ENCODE peak calls at places on chromosomes 13 and 19, in nine cellular contexts. R, M, A, B, T, G, D, W and E are unnamed samples.

GRCh38 chr19:51026554-51026831 is at the start of gene KLK11:
- DNase-seq in D (no peak), B (no peak), A (no peak), M (no peak), T (no peak), G (no peak), R (no peak), W (no peak), E (no peak)

GRCh38 chr13:30193279-30194234 is 113.8 kb downstream of the KATNAL1 start:
- DNase-seq in R (no peak), B (no peak), T (no peak), D (no peak), M (no peak), A (no peak), W (no peak), G (no peak), E (no peak)

GRCh38 chr19:43446746-43447489 is 18.5 kb downstream of the LYPD3 start:
- DNase-seq in R (peak; percentile 17), T (peak; percentile 83), W (no peak), B (peak; percentile 61), G (no peak), M (no peak), A (peak; percentile 72), D (peak; percentile 39), E (peak; percentile 79)

GRCh38 chr19:42122691-42123607 is 9.3 kb downstream of the POU2F2 start:
- DNase-seq in W (no peak), R (no peak), B (no peak), A (peak; percentile 33), D (no peak), G (no peak), M (no peak), T (no peak), E (no peak)

GRCh38 chr19:50263176-50263575 is 59.8 kb downstream of the MYH14 start:
- DNase-seq in R (no peak), G (no peak), M (no peak), A (no peak), B (no peak), W (no peak), T (no peak), D (no peak), E (no peak)

GRCh38 chr19:33040994-33041827 is 23.5 kb downstream of the RHPN2 start:
- DNase-seq in A (no peak), D (no peak), R (no peak), T (peak; percentile 70), B (no peak), G (no peak), W (no peak), M (no peak), E (peak; percentile 94)

GRCh38 chr19:4633140-4633967 is 6.0 kb upstream of the TNFAIP8L1 start:
- DNase-seq in D (no peak), A (peak; percentile 26), W (peak; percentile 63), T (peak; percentile 55), G (peak; percentile 53), M (peak; percentile 57), B (no peak), R (peak; percentile 76), E (peak; percentile 69)

GRCh38 chr13:99893567-99893966 is 78.0 kb downstream of the ZIC5 start:
- DNase-seq in G (no peak), B (no peak), M (no peak), T (no peak), R (no peak), W (no peak), D (no peak), A (no peak), E (no peak)

GRCh38 chr13:24718192-24718965 is 38.2 kb downstream of the ATP12A start:
- DNase-seq in G (no peak), R (no peak), D (no peak), M (no peak), A (no peak), T (no peak), B (no peak), W (no peak), E (no peak)

GRCh38 chr13:48654511-48654910 is 782 bp downstream of the CYSLTR2 start:
- DNase-seq in M (no peak), B (no peak), W (no peak), A (no peak), D (no peak), R (no peak), G (no peak), T (no peak), E (no peak)

GRCh38 chr13:86087241-86087640 is 288.0 kb upstream of the SLITRK6 start:
- DNase-seq in T (no peak), A (no peak), R (no peak), M (no peak), G (no peak), W (peak; percentile 16), D (no peak), B (no peak), E (no peak)

GRCh38 chr13:111115051-111115840 is at the start of gene ARHGEF7:
- DNase-seq in T (no peak), W (no peak), A (no peak), G (no peak), D (no peak), M (no peak), R (no peak), B (no peak), E (no peak)

GRCh38 chr19:8392017-8392591 is 1.9 kb downstream of the RAB11B start:
- DNase-seq in M (no peak), W (no peak), T (no peak), G (no peak), D (no peak), R (no peak), A (no peak), B (no peak), E (no peak)

GRCh38 chr19:1410136-1410786 is 2.9 kb downstream of the DAZAP1 start:
- DNase-seq in D (no peak), A (no peak), T (no peak), M (no peak), B (no peak), R (no peak), G (no peak), W (no peak), E (no peak)

GRCh38 chr19:12202250-12202649 is 39.4 kb downstream of the ZNF136 start:
- DNase-seq in T (no peak), D (no peak), W (no peak), R (no peak), A (peak; percentile 38), G (no peak), B (no peak), M (no peak), E (no peak)

GRCh38 chr19:46818812-46819211 is 30.4 kb upstream of the SLC1A5 start:
- DNase-seq in B (no peak), G (no peak), M (no peak), R (no peak), D (no peak), W (no peak), A (no peak), T (no peak), E (no peak)

GRCh38 chr13:77533875-77534788 is 1.4 kb upstream of the SCEL start:
- DNase-seq in D (no peak), G (no peak), T (no peak), R (no peak), B (no peak), M (no peak), W (no peak), A (no peak), E (no peak)

GRCh38 chr19:16566161-16566560 is 6.1 kb downstream of the SLC35E1 start:
- DNase-seq in R (peak; percentile 86), A (peak; percentile 79), B (no peak), T (peak; percentile 80), G (no peak), D (no peak), W (no peak), M (no peak), E (no peak)

GRCh38 chr19:18373892-18374629 is 11.9 kb upstream of the GDF15 start:
- DNase-seq in G (peak; percentile 96), T (peak; percentile 97), R (peak; percentile 79), W (peak; percentile 86), M (peak; percentile 96), B (peak; percentile 55), D (peak; percentile 82), A (no peak), E (peak; percentile 67)

GRCh38 chr13:56351041-56351440 is 789.7 kb upstream of the PRR20A start:
- DNase-seq in D (no peak), T (no peak), B (no peak), M (no peak), A (no peak), G (no peak), W (no peak), R (no peak), E (no peak)

GRCh38 chr19:15195987-15196682 is 4.7 kb downstream of the NOTCH3 start:
- DNase-seq in D (no peak), M (no peak), G (no peak), R (no peak), A (no peak), W (no peak), B (no peak), T (peak; percentile 88), E (no peak)

GRCh38 chr19:46970815-46971214 is 48.8 kb upstream of the NPAS1 start:
- DNase-seq in G (peak; percentile 80), D (peak; percentile 84), R (no peak), A (no peak), B (no peak), W (peak; percentile 97), M (no peak), T (no peak), E (no peak)

GRCh38 chr19:45321848-45322247 is 827 bp downstream of the CKM start:
- DNase-seq in A (no peak), B (no peak), W (no peak), M (no peak), D (no peak), G (no peak), R (no peak), T (no peak), E (no peak)

GRCh38 chr13:109271991-109272454 is 514.4 kb downstream of the IRS2 start:
- DNase-seq in M (no peak), W (no peak), B (no peak), R (no peak), A (no peak), G (no peak), D (no peak), T (no peak), E (no peak)

GRCh38 chr19:7637374-7638256 is 705 bp downstream of the STXBP2 start:
- DNase-seq in R (no peak), M (no peak), G (no peak), T (no peak), A (no peak), D (no peak), B (no peak), W (no peak), E (peak; percentile 60)

GRCh38 chr13:98961204-98962105 is 16.4 kb downstream of the DOCK9 start:
- DNase-seq in T (no peak), D (no peak), R (no peak), G (no peak), M (no peak), W (no peak), B (no peak), A (no peak), E (no peak)

GRCh38 chr19:46134527-46134926 is 10.0 kb upstream of the IGFL3 start:
- DNase-seq in A (no peak), D (no peak), T (no peak), R (no peak), M (peak; percentile 21), B (no peak), W (no peak), G (no peak), E (no peak)

GRCh38 chr19:16330368-16330801 is 5.8 kb downstream of the KLF2 start:
- DNase-seq in G (no peak), R (no peak), D (no peak), M (no peak), A (peak; percentile 91), W (peak; percentile 82), T (peak; percentile 82), B (no peak), E (peak; percentile 62)

GRCh38 chr19:55256562-55257460 is 2.0 kb downstream of the PPP6R1 start:
- DNase-seq in D (no peak), G (no peak), R (no peak), T (no peak), B (peak; percentile 3), A (no peak), W (no peak), M (no peak), E (no peak)

GRCh38 chr19:47623921-47624391 is 15.0 kb downstream of the BICRA start:
- DNase-seq in G (no peak), W (no peak), B (no peak), M (no peak), T (no peak), R (no peak), D (no peak), A (no peak), E (no peak)

GRCh38 chr19:45800009-45800553 is 7.4 kb upstream of the DMWD start:
- DNase-seq in M (peak; percentile 20), T (no peak), B (no peak), G (no peak), D (no peak), A (no peak), W (no peak), R (no peak), E (no peak)